ENCODE peak calls at places on chromosome 14, in six cellular contexts. B is right cardiac atrium; L is ACHN; U is stimulated activated CD8-positive, alpha-beta memory T cell treated with anti-CD3 and anti-CD28 coated beads, Interleukin-12 subunit alpha, Interleukin-12 subunit beta, amount 100 ng/mL, for 4 hours; C is B cell; E is body of pancreas. R is an unnamed sample.

GRCh38 chr14:69518341-69519101 is 34.0 kb downstream of the PLEKHD1 start:
- DNase-seq in B (no peak), L (no peak), U (no peak), C (no peak), E (no peak), R (no peak)

GRCh38 chr14:68507544-68508081 is 285.3 kb downstream of the ZFP36L1 start:
- DNase-seq in B (no peak), L (no peak), U (no peak), C (no peak), E (peak), R (no peak)

GRCh38 chr14:61033024-61033423 is 52.0 kb downstream of the SLC38A6 start:
- DNase-seq in B (no peak), L (no peak), U (no peak), C (no peak), E (no peak), R (no peak)

GRCh38 chr14:51726166-51726899 is 74.6 kb downstream of the FRMD6 start:
- DNase-seq in B (no peak), L (no peak), U (no peak), C (no peak), E (no peak), R (no peak)

GRCh38 chr14:51070732-51071131 is 24.2 kb downstream of the TRIM9 start:
- DNase-seq in B (no peak), L (no peak), U (no peak), C (no peak), E (no peak), R (no peak)

GRCh38 chr14:63388766-63389431 is 70.2 kb upstream of the GPHB5 start:
- DNase-seq in B (peak), L (peak), U (peak), C (peak), E (peak), R (peak)

GRCh38 chr14:103033744-103034143 is 23.6 kb downstream of the CDC42BPB start:
- DNase-seq in B (no peak), L (no peak), U (no peak), C (no peak), E (no peak), R (no peak)

GRCh38 chr14:100147691-100148464 is 11.6 kb downstream of the DEGS2 start:
- DNase-seq in B (peak), L (no peak), U (no peak), C (peak), E (no peak), R (no peak)

GRCh38 chr14:67668559-67668958 is 5.9 kb downstream of the VTI1B start:
- DNase-seq in B (no peak), L (no peak), U (no peak), C (peak), E (no peak), R (no peak)

GRCh38 chr14:84825481-84825880 is 704.5 kb upstream of the FLRT2 start:
- DNase-seq in B (no peak), L (peak), U (no peak), C (no peak), E (no peak), R (no peak)

GRCh38 chr14:96965885-96966595 is 168.9 kb downstream of the VRK1 start:
- DNase-seq in B (no peak), L (no peak), U (no peak), C (no peak), E (no peak), R (no peak)

GRCh38 chr14:79661762-79662161 is 549.5 kb downstream of the DIO2 start:
- DNase-seq in B (no peak), L (no peak), U (no peak), C (no peak), E (no peak), R (no peak)

GRCh38 chr14:70881549-70882174 is 25.6 kb upstream of the PCNX1 start:
- DNase-seq in B (no peak), L (no peak), U (no peak), C (no peak), E (no peak), R (peak)

GRCh38 chr14:68733086-68733621 is 59.7 kb downstream of the ZFP36L1 start:
- DNase-seq in B (no peak), L (no peak), U (no peak), C (no peak), E (no peak), R (peak)

GRCh38 chr14:73785834-73786631 is 65.6 kb upstream of the PTGR2 start:
- DNase-seq in B (peak), L (peak), U (no peak), C (peak), E (peak), R (no peak)

GRCh38 chr14:25049127-25049558 is 804 bp downstream of the STXBP6 start:
- DNase-seq in B (peak), L (no peak), U (no peak), C (no peak), E (peak), R (no peak)

GRCh38 chr14:94540031-94540794 is 21.0 kb upstream of the SERPINA4 start:
- DNase-seq in B (peak), L (no peak), U (no peak), C (no peak), E (peak), R (no peak)

GRCh38 chr14:101470266-101470665 is 91.0 kb upstream of the DIO3 start:
- DNase-seq in B (no peak), L (no peak), U (no peak), C (no peak), E (no peak), R (no peak)

GRCh38 chr14:74826574-74826973 is 49.4 kb downstream of the PROX2 start:
- DNase-seq in B (no peak), L (no peak), U (no peak), C (no peak), E (no peak), R (no peak)

GRCh38 chr14:50039734-50040400 is 76.5 kb downstream of the VCPKMT start:
- DNase-seq in B (peak), L (peak), U (no peak), C (no peak), E (peak), R (no peak)

GRCh38 chr14:99755629-99756603 is 37.3 kb upstream of the EML1 start:
- DNase-seq in B (peak), L (peak), U (no peak), C (no peak), E (peak), R (no peak)

GRCh38 chr14:86574026-86574777 is 1044.3 kb downstream of the FLRT2 start:
- DNase-seq in B (no peak), L (no peak), U (no peak), C (no peak), E (no peak), R (no peak)

GRCh38 chr14:23548351-23549318 is 2.9 kb downstream of the ZFHX2 start:
- DNase-seq in B (no peak), L (no peak), U (no peak), C (no peak), E (no peak), R (no peak)

GRCh38 chr14:75003250-75004027 is 718 bp downstream of the EIF2B2 start:
- DNase-seq in B (no peak), L (peak), U (no peak), C (peak), E (no peak), R (no peak)

GRCh38 chr14:100339757-100340453 is 16.8 kb downstream of the SLC25A47 start:
- DNase-seq in B (peak), L (no peak), U (no peak), C (no peak), E (no peak), R (no peak)

GRCh38 chr14:51463461-51463860 is 188.2 kb upstream of the FRMD6 start:
- DNase-seq in B (no peak), L (no peak), U (no peak), C (no peak), E (no peak), R (no peak)

GRCh38 chr14:50892255-50892654 is 20.4 kb downstream of the ABHD12B start:
- DNase-seq in B (no peak), L (no peak), U (no peak), C (no peak), E (no peak), R (no peak)

GRCh38 chr14:104112113-104112505 is 26.3 kb upstream of the KIF26A start:
- DNase-seq in B (no peak), L (no peak), U (no peak), C (no peak), E (no peak), R (no peak)

GRCh38 chr14:94113908-94114588 is 3.5 kb downstream of the IFI27 start:
- DNase-seq in B (no peak), L (no peak), U (no peak), C (no peak), E (no peak), R (no peak)

GRCh38 chr14:74426202-74426582 is at the start of gene SYNDIG1L:
- DNase-seq in B (no peak), L (no peak), U (no peak), C (no peak), E (no peak), R (no peak)

GRCh38 chr14:90235179-90235976 is 21.0 kb upstream of the PSMC1 start:
- DNase-seq in B (peak), L (peak), U (peak), C (peak), E (peak), R (peak)

GRCh38 chr14:100615736-100616695 is 28.8 kb upstream of the BEGAIN start:
- DNase-seq in B (no peak), L (no peak), U (no peak), C (no peak), E (no peak), R (no peak)

GRCh38 chr14:55356913-55357312 is 54.7 kb downstream of the ATG14 start:
- DNase-seq in B (no peak), L (no peak), U (no peak), C (no peak), E (no peak), R (no peak)

GRCh38 chr14:51356381-51356780 is 116.3 kb downstream of the TMX1 start:
- DNase-seq in B (no peak), L (no peak), U (no peak), C (no peak), E (no peak), R (no peak)

GRCh38 chr14:65359503-65359902 is 53.0 kb upstream of the FUT8 start:
- DNase-seq in B (no peak), L (no peak), U (no peak), C (no peak), E (no peak), R (no peak)

GRCh38 chr14:95526483-95527391 is 8.1 kb upstream of the GLRX5 start:
- DNase-seq in B (no peak), L (no peak), U (no peak), C (no peak), E (no peak), R (no peak)

GRCh38 chr14:47277703-47278102 is 397.7 kb downstream of the MDGA2 start:
- DNase-seq in B (no peak), L (no peak), U (no peak), C (no peak), E (no peak), R (no peak)

R was measured in GM10248.